ENCODE peak calls at places on chromosomes 6 and 20, in four cellular contexts. Q is AG04450, Y is astrocyte of the cerebellum, L is brain microvascular endothelial cell. X is an unnamed sample.

GRCh38 chr6:114049367-114049966 is 78.5 kb upstream of the HDAC2 start:
- DNase-seq in Q (no peak), L (no peak), Y (peak; percentile 6), X (no peak)

GRCh38 chr6:161168281-161168891 is 105.5 kb downstream of the AGPAT4 start:
- DNase-seq in L (peak; percentile 100), Y (peak; percentile 95), Q (peak; percentile 93), X (no peak)

GRCh38 chr20:43322851-43323250 is 133.1 kb upstream of the PTPRT start:
- DNase-seq in L (no peak), Q (no peak), Y (no peak), X (no peak)

GRCh38 chr6:122484760-122485159 is 13.2 kb upstream of the SERINC1 start:
- DNase-seq in L (no peak), Q (no peak), Y (no peak), X (no peak)

GRCh38 chr6:108559884-108560462 is 744 bp upstream of the FOXO3 start:
- DNase-seq in Y (peak; percentile 63), L (peak; percentile 68), Q (no peak), X (peak; percentile 55)

GRCh38 chr20:31841928-31842327 is 3.5 kb downstream of the FOXS1 start:
- DNase-seq in Q (no peak), L (peak; percentile 78), Y (peak; percentile 53), X (no peak)

GRCh38 chr6:19892250-19892649 is 55.1 kb downstream of the ID4 start:
- DNase-seq in Y (no peak), Q (no peak), L (no peak), X (no peak)

GRCh38 chr6:161067749-161068148 is 76.2 kb downstream of the MAP3K4 start:
- DNase-seq in L (no peak), Y (no peak), Q (no peak), X (no peak)

GRCh38 chr6:25306379-25306778 is 27.2 kb downstream of the CARMIL1 start:
- DNase-seq in L (no peak), Y (no peak), Q (no peak), X (no peak)

GRCh38 chr6:54810182-54810581 is 36.4 kb upstream of the FAM83B start:
- DNase-seq in Y (no peak), Q (no peak), L (no peak), X (no peak)

GRCh38 chr6:20810732-20811111 is 276.5 kb downstream of the CDKAL1 start:
- DNase-seq in Y (no peak), L (no peak), Q (no peak), X (no peak)

GRCh38 chr6:45483501-45483900 is 105.8 kb upstream of the SUPT3H start:
- DNase-seq in L (no peak), Q (no peak), Y (no peak), X (no peak)

GRCh38 chr6:130037207-130037811 is 18.9 kb downstream of the L3MBTL3 start:
- DNase-seq in Y (no peak), Q (no peak), L (no peak), X (no peak)

GRCh38 chr6:141890661-141891060 is 242.1 kb upstream of the GJE1 start:
- DNase-seq in Q (no peak), Y (no peak), L (no peak), X (no peak)

GRCh38 chr20:37524221-37524700 is 3.2 kb downstream of the NNAT start:
- DNase-seq in Q (no peak), Y (no peak), L (no peak), X (no peak)

GRCh38 chr20:878511-879307 is 37.4 kb downstream of the ANGPT4 start:
- DNase-seq in Q (no peak), Y (peak; percentile 8), L (no peak), X (peak; percentile 64)

GRCh38 chr6:44702292-44702691 is 314.8 kb downstream of the CDC5L start:
- DNase-seq in Q (no peak), Y (no peak), L (no peak), X (no peak)

GRCh38 chr20:14178952-14179351 is 158.5 kb downstream of the FLRT3 start:
- DNase-seq in Y (no peak), Q (no peak), L (no peak), X (no peak)

GRCh38 chr6:25788305-25788922 is 33.9 kb downstream of the SLC17A4 start:
- DNase-seq in Y (no peak), Q (peak; percentile 13), L (peak; percentile 38), X (no peak)

GRCh38 chr20:56995635-56996075 is 270.8 kb downstream of the BMP7 start:
- DNase-seq in Q (no peak), Y (no peak), L (no peak), X (peak; percentile 47)
- TF ChIP-seq CTCF in Q (peak; percentile 43), Y (peak; percentile 73), L (peak; percentile 73), X (peak; percentile 73)

DNA sequence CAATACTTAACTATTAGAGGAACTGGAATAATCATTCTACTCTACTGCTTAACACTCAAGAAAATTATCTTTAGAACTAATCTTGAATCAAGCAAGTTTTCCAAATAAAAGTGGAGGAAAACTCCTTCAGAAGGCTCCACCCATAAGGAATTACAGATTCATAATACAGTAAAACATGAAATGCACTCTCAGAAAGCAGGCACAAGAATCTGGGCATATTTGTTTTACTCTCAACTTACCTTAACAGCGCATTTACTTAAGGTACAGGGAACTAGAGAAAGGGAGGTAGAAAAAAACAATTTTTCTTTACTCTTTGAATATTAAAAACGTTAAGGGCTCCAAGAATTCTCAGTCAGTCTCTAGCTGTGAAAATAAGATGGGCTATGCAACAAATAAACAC is 101.8 kb upstream of the MAP7 start:
- DNase-seq in L (no peak), Q (no peak), Y (no peak), X (no peak)
- TF ChIP-seq CTCF in L (no peak), Q (no peak), Y (no peak), X (no peak)

GRCh38 chr20:58184063-58184462 is 44.4 kb downstream of the ANKRD60 start:
- DNase-seq in Q (no peak), Y (no peak), L (no peak), X (no peak)
- TF ChIP-seq CTCF in Q (no peak), Y (no peak), L (no peak), X (no peak)

DNA sequence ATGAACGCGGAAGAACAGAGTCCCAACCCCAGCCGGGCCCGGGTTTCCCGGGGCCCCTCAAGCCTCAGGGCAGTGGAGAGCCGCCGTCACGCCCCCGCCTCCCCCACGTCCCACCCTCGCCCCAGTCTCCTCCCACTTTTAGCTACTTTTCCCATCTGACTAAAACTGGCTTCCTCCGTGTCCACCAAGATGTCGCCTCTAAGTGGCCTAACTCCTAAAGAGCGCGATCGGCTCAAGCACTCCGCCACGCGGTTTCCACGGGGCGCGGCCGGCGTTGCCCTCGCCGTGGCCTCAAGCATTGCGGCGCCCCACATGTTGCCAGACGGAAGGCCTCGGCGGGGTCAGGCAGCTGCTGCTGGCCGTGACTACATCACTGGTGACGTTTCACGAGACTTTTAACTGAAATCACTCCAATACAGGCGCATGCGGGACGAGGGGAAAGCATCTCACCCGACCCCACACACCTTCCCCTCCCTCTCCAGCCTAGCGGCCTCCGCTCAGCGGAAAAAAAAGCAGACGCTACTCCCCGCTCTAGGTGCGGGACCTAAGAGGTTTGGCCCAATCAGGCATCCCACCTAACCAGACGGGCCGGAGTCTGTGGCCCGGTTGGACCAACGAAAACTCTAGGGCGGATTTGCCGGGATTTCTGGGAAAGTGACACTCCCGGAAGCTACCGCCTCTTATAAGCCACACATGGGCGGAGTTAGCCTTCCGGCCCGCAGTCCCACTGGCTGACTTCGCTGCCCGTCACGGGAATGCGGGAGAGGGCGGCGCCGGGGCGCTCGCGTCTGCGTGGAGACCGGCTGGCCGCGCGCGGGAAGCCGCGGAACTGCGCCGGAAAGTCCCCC is at the start of gene NXT1:
- DNase-seq in Q (peak; percentile 97), L (peak; percentile 99), Y (peak; percentile 97), X (peak; percentile 93)
- TF ChIP-seq CTCF in Q (no peak), L (no peak), Y (peak; percentile 2), X (peak; percentile 25)

X was measured in neural crest cell.